ENCODE peak calls at places on chromosomes 7 and 10, in seven cellular contexts. K is hepatocyte, J is lower lobe of right lung, D is nephron progenitor cell, R is colonic mucosa, Y is brain microvascular endothelial cell, H is neural crest cell. S is an unnamed sample.

GRCh38 chr10:43963379-43963778 is 314.7 kb upstream of the ZNF32 start:
- DNase-seq in K (no peak), J (no peak), D (no peak), R (peak), Y (no peak), H (no peak), S (no peak)

GRCh38 chr7:84446991-84447480 is 252.4 kb upstream of the SEMA3A start:
- DNase-seq in K (no peak), J (no peak), D (no peak), R (no peak), Y (no peak), H (no peak), S (peak)

GRCh38 chr7:332646-333398 is 42.9 kb downstream of the FOXL3 start:
- DNase-seq in K (peak), J (peak), D (peak), R (peak), Y (peak), H (peak), S (peak)

GRCh38 chr7:18125536-18125935 is 97.9 kb upstream of the PRPS1L1 start:
- DNase-seq in K (peak), J (no peak), D (no peak), R (no peak), Y (no peak), H (no peak), S (no peak)

GRCh38 chr7:46600340-46600739 is 679.3 kb upstream of the IGFBP3 start:
- DNase-seq in K (peak), J (no peak), D (no peak), R (no peak), Y (no peak), H (no peak), S (no peak)

GRCh38 chr10:130933008-130933390 is 378.5 kb downstream of the TCERG1L start:
- DNase-seq in K (no peak), J (no peak), D (no peak), R (no peak), Y (no peak), H (no peak), S (no peak)

GRCh38 chr7:25122373-25122772 is 2.7 kb downstream of the CYCS start:
- DNase-seq in K (no peak), J (no peak), D (no peak), R (no peak), Y (peak), H (no peak), S (no peak)

GRCh38 chr10:77070892-77071595 is 566.6 kb downstream of the KCNMA1 start:
- DNase-seq in K (no peak), J (no peak), D (no peak), R (no peak), Y (no peak), H (no peak), S (no peak)

GRCh38 chr7:101373812-101374612 is 11.3 kb downstream of the COL26A1 start:
- DNase-seq in K (peak), J (peak), D (no peak), R (no peak), Y (no peak), H (no peak), S (no peak)

GRCh38 chr10:121694966-121695340 is 96.7 kb upstream of the FGFR2 start:
- DNase-seq in K (no peak), J (no peak), D (no peak), R (no peak), Y (no peak), H (no peak), S (no peak)

GRCh38 chr10:88318803-88319202 is 264.3 kb downstream of the RNLS start:
- DNase-seq in K (no peak), J (no peak), D (no peak), R (no peak), Y (no peak), H (no peak), S (no peak)

GRCh38 chr7:42217053-42217452 is 20.0 kb downstream of the GLI3 start:
- DNase-seq in K (no peak), J (no peak), D (peak), R (no peak), Y (no peak), H (no peak), S (no peak)

GRCh38 chr10:5433182-5433581 is 20.8 kb downstream of the NET1 start:
- DNase-seq in K (no peak), J (no peak), D (no peak), R (no peak), Y (no peak), H (no peak), S (no peak)

GRCh38 chr7:49613759-49614158 is 159.7 kb upstream of the VWC2 start:
- DNase-seq in K (no peak), J (no peak), D (no peak), R (no peak), Y (no peak), H (no peak), S (no peak)

GRCh38 chr10:124180947-124181549 is 87.7 kb upstream of the CHST15 start:
- DNase-seq in K (no peak), J (no peak), D (no peak), R (no peak), Y (peak), H (no peak), S (no peak)

GRCh38 chr10:11147723-11148122 is 130.1 kb downstream of the CELF2 start:
- DNase-seq in K (no peak), J (peak), D (no peak), R (no peak), Y (no peak), H (no peak), S (no peak)

GRCh38 chr7:64888901-64889685 is 14.0 kb upstream of the ZNF273 start:
- DNase-seq in K (no peak), J (peak), D (peak), R (peak), Y (no peak), H (no peak), S (no peak)

GRCh38 chr7:48084727-48085432 is 4.2 kb upstream of the UPP1 start:
- DNase-seq in K (peak), J (no peak), D (no peak), R (peak), Y (peak), H (no peak), S (no peak)

GRCh38 chr10:92850186-92850585 is 1.9 kb downstream of the EXOC6 start:
- DNase-seq in K (no peak), J (no peak), D (no peak), R (no peak), Y (no peak), H (no peak), S (no peak)

GRCh38 chr7:1016577-1017531 is 27.5 kb upstream of the GPR146 start:
- DNase-seq in K (no peak), J (no peak), D (no peak), R (no peak), Y (no peak), H (no peak), S (peak)

DNA sequence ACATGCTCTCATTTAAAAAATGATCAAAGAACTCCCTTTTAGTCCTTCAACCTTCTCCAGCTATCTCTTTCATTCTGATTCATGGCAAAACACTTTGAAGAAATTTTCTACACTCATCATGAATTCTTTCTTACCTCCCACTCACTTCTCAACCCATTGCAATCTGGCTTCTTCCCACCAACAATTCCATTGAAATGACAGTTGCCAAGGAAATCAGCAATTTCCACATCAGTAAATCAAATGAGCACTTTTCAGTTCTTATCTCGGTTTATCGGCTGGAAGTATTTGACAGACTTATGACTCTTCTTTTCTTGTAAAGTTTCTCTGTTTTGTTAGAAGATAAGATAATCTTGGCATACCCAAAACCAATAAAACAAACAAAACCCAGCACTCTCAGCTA is 99.1 kb upstream of the CACNA2D1 start:
- DNase-seq in K (no peak), J (no peak), D (no peak), R (no peak), Y (peak), H (no peak), S (no peak)
- TF ChIP-seq CTCF in K (no peak), J (no peak), D (no peak), R (no peak), Y (no peak), H (no peak), S (no peak)

GRCh38 chr7:157515342-157516041 is 178.7 kb downstream of the DNAJB6 start:
- DNase-seq in K (no peak), J (no peak), D (no peak), R (no peak), Y (no peak), H (no peak), S (peak)
- TF ChIP-seq CTCF in K (no peak), J (no peak), D (no peak), R (no peak), Y (no peak), H (no peak), S (no peak)

GRCh38 chr7:117478796-117479479 is 887 bp upstream of the CFTR start:
- DNase-seq in K (peak), J (no peak), D (no peak), R (peak), Y (no peak), H (no peak), S (no peak)

GRCh38 chr7:117479480-117480224 is at the start of gene CFTR:
- DNase-seq in K (peak), J (peak), D (peak), R (peak), Y (no peak), H (no peak), S (peak)

GRCh38 chr7:117484988-117485655 is 5.3 kb downstream of the CFTR start:
- DNase-seq in K (no peak), J (no peak), D (no peak), R (no peak), Y (no peak), H (no peak), S (no peak)

GRCh38 chr7:117480978-117481377 is 1.2 kb downstream of the CFTR start:
- DNase-seq in K (peak), J (no peak), D (no peak), R (peak), Y (no peak), H (no peak), S (no peak)
- TF ChIP-seq CTCF in K (peak), J (no peak), D (no peak), R (no peak), Y (peak), H (no peak), S (no peak)

DNA sequence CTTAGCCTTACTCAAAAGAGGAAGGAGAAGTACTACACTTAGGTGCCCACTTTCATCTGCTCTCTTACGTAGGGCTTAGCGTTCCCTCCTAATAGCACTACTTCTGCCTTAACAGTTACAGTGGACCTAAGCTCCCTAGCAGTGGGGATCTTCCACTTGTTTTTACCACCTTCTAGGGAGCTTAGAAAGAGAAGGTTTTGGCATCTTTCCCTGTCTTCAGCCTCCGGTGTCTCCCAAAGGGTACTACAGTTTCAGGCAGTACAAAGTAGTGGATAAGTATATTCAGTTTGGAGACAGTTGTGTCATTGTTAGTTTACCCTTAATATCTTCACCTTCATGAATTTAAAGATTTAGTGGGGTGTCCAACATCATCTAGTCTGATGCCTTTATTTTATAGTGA is 14.6 kb downstream of the CHRM2 start:
- DNase-seq in K (no peak), J (no peak), D (no peak), R (no peak), Y (no peak), H (no peak), S (no peak)
- TF ChIP-seq CTCF in K (no peak), J (no peak), D (no peak), R (no peak), Y (peak), H (no peak), S (peak)

GRCh38 chr10:75648854-75649253 is 217.4 kb downstream of the LRMDA start:
- DNase-seq in K (no peak), J (no peak), D (no peak), R (no peak), Y (no peak), H (no peak), S (no peak)

GRCh38 chr10:75653761-75654160 is 222.3 kb downstream of the LRMDA start:
- DNase-seq in K (no peak), J (no peak), D (no peak), R (no peak), Y (no peak), H (no peak), S (no peak)

GRCh38 chr10:75650648-75651047 is 219.2 kb downstream of the LRMDA start:
- DNase-seq in K (no peak), J (no peak), D (peak), R (no peak), Y (no peak), H (no peak), S (no peak)

GRCh38 chr10:75652136-75652535 is 220.7 kb downstream of the LRMDA start:
- DNase-seq in K (no peak), J (no peak), D (no peak), R (no peak), Y (no peak), H (no peak), S (no peak)

GRCh38 chr10:75651452-75651851 is 220.0 kb downstream of the LRMDA start:
- DNase-seq in K (no peak), J (no peak), D (no peak), R (no peak), Y (no peak), H (no peak), S (no peak)
- TF ChIP-seq CTCF in K (peak), J (peak), D (peak), R (peak), Y (peak), H (no peak), S (no peak)

DNA sequence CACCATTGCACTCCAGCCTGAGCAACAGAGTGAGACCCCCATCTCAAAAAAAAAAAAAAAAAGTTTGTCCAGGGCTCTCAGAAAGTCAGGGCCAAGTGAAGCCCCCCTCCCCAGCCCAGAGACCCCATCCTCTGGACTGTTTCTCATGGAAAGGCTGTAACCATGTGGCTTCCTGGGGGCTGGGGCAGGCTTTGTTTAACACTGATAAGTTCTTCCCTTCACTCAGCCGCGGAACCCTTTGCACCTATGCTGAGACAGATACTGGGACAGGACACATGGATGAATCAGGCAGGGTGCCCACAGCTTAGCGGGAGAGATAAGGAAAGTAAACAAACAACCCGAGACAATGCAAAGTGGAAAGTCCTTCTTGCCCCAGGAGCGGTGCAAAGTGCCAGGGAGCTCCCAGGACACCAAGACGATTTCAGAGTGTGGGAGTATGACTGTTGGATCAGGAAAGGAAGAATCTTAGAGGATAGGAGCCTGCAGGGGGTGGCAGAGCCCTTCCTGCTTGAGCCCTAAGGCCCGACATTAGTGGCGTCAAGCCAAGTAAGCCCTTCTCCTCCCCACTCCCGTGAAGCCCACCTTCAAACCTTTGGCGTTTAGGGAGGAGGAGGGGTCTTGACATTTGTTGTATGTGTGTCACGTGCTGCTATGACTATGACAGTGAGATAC is 11.6 kb downstream of the MLXIPL start:
- DNase-seq in K (peak), J (no peak), D (no peak), R (peak), Y (peak), H (no peak), S (no peak)
- TF ChIP-seq CTCF in K (peak), J (no peak), D (no peak), R (no peak), Y (peak), H (no peak), S (peak)

S was measured in chondrocyte.